ENCODE peak calls at places on chromosomes 11 and 22, in six cellular contexts. R, G, C, L, A and U are unnamed samples.

GRCh38 chr11:1889941-1890855 is 1.5 kb downstream of the PRR33 start:
- DNase-seq in R (no peak), G (no peak), C (no peak), L (no peak), A (no peak), U (no peak)

GRCh38 chr11:45092901-45093760 is 53.3 kb upstream of the PRDM11 start:
- DNase-seq in R (peak; percentile 18), G (no peak), C (peak; percentile 85), L (no peak), A (no peak), U (peak; percentile 94)

GRCh38 chr11:132909016-132909606 is 623.2 kb downstream of the OPCML start:
- DNase-seq in R (no peak), G (no peak), C (no peak), L (no peak), A (no peak), U (no peak)

GRCh38 chr11:35661539-35661938 is 1.0 kb upstream of the TRIM44 start:
- DNase-seq in R (no peak), G (no peak), C (no peak), L (no peak), A (no peak), U (no peak)

GRCh38 chr11:2175659-2176058 is 4.0 kb upstream of the TH start:
- DNase-seq in R (no peak), G (no peak), C (peak; percentile 52), L (no peak), A (no peak), U (no peak)

GRCh38 chr22:42326786-42327185 is 56.3 kb upstream of the TCF20 start:
- DNase-seq in R (no peak), G (no peak), C (peak; percentile 54), L (no peak), A (no peak), U (no peak)

GRCh38 chr11:2325719-2326118 is 23.9 kb downstream of the TSPAN32 start:
- DNase-seq in R (no peak), G (no peak), C (peak; percentile 35), L (no peak), A (peak; percentile 20), U (no peak)

GRCh38 chr22:17851754-17852153 is 77.5 kb upstream of the BID start:
- DNase-seq in R (no peak), G (no peak), C (no peak), L (no peak), A (no peak), U (no peak)

GRCh38 chr11:100235085-100235484 is 452.0 kb upstream of the ARHGAP42 start:
- DNase-seq in R (no peak), G (no peak), C (no peak), L (no peak), A (no peak), U (no peak)

GRCh38 chr11:44530413-44531115 is 34.9 kb upstream of the CD82 start:
- DNase-seq in R (no peak), G (no peak), C (peak; percentile 19), L (no peak), A (no peak), U (peak; percentile 29)

GRCh38 chr11:13970986-13971385 is 8.5 kb downstream of the SPON1 start:
- DNase-seq in R (peak; percentile 55), G (no peak), C (no peak), L (no peak), A (no peak), U (no peak)

GRCh38 chr11:121553806-121554205 is 101.0 kb upstream of the SORL1-AS1 start:
- DNase-seq in R (no peak), G (no peak), C (peak; percentile 44), L (no peak), A (peak; percentile 96), U (no peak)

GRCh38 chr11:130631119-130631518 is 182.7 kb downstream of the ADAMTS15 start:
- DNase-seq in R (no peak), G (no peak), C (peak; percentile 95), L (no peak), A (peak; percentile 29), U (peak; percentile 88)

GRCh38 chr11:64385953-64386704 is 27.2 kb downstream of the RPS6KA4 start:
- DNase-seq in R (no peak), G (no peak), C (peak; percentile 35), L (no peak), A (peak; percentile 95), U (peak; percentile 69)

GRCh38 chr22:28882545-28882877 is 861 bp upstream of the ZNRF3 start:
- DNase-seq in R (no peak), G (no peak), C (no peak), L (no peak), A (no peak), U (peak; percentile 44)

GRCh38 chr22:20205964-20206708 is 55.3 kb upstream of the CCDC188 start:
- DNase-seq in R (peak; percentile 69), G (no peak), C (peak; percentile 63), L (no peak), A (peak; percentile 9), U (peak; percentile 66)

GRCh38 chr11:131356201-131356600 is 14.2 kb upstream of the NTM start:
- DNase-seq in R (no peak), G (no peak), C (no peak), L (no peak), A (no peak), U (no peak)

GRCh38 chr22:46897246-46897623 is 134.8 kb downstream of the TBC1D22A start:
- DNase-seq in R (no peak), G (no peak), C (no peak), L (no peak), A (no peak), U (no peak)

GRCh38 chr11:128437137-128437536 is 150.2 kb downstream of the ETS1 start:
- DNase-seq in R (no peak), G (no peak), C (peak; percentile 79), L (no peak), A (no peak), U (no peak)

GRCh38 chr11:74138021-74138420 is 32.8 kb downstream of the C2CD3 start:
- DNase-seq in R (no peak), G (no peak), C (peak; percentile 78), L (no peak), A (no peak), U (no peak)

GRCh38 chr11:20477418-20478090 is 90.0 kb downstream of the PRMT3 start:
- DNase-seq in R (no peak), G (no peak), C (no peak), L (no peak), A (no peak), U (peak; percentile 38)

GRCh38 chr11:89176938-89177337 is 737 bp upstream of the TYR start:
- DNase-seq in R (no peak), G (no peak), C (no peak), L (no peak), A (no peak), U (no peak)

GRCh38 chr11:2574553-2575535 is 125.0 kb downstream of the KCNQ1OT1 start:
- DNase-seq in R (no peak), G (no peak), C (no peak), L (no peak), A (no peak), U (no peak)

GRCh38 chr11:125376117-125376516 is 119.9 kb downstream of the FEZ1 start:
- DNase-seq in R (peak; percentile 43), G (no peak), C (no peak), L (no peak), A (no peak), U (no peak)

GRCh38 chr11:50073113-50074105 is 40.7 kb downstream of the OR4C45 start:
- DNase-seq in R (no peak), G (no peak), C (no peak), L (no peak), A (no peak), U (no peak)

GRCh38 chr11:50074161-50074560 is 41.5 kb downstream of the OR4C45 start:
- DNase-seq in R (no peak), G (no peak), C (no peak), L (no peak), A (no peak), U (no peak)

GRCh38 chr11:50070389-50070788 is 37.7 kb downstream of the OR4C45 start:
- DNase-seq in R (no peak), G (no peak), C (no peak), L (no peak), A (no peak), U (no peak)

GRCh38 chr11:50071584-50072225 is 39.0 kb downstream of the OR4C45 start:
- DNase-seq in R (no peak), G (no peak), C (no peak), L (no peak), A (no peak), U (no peak)

DNA sequence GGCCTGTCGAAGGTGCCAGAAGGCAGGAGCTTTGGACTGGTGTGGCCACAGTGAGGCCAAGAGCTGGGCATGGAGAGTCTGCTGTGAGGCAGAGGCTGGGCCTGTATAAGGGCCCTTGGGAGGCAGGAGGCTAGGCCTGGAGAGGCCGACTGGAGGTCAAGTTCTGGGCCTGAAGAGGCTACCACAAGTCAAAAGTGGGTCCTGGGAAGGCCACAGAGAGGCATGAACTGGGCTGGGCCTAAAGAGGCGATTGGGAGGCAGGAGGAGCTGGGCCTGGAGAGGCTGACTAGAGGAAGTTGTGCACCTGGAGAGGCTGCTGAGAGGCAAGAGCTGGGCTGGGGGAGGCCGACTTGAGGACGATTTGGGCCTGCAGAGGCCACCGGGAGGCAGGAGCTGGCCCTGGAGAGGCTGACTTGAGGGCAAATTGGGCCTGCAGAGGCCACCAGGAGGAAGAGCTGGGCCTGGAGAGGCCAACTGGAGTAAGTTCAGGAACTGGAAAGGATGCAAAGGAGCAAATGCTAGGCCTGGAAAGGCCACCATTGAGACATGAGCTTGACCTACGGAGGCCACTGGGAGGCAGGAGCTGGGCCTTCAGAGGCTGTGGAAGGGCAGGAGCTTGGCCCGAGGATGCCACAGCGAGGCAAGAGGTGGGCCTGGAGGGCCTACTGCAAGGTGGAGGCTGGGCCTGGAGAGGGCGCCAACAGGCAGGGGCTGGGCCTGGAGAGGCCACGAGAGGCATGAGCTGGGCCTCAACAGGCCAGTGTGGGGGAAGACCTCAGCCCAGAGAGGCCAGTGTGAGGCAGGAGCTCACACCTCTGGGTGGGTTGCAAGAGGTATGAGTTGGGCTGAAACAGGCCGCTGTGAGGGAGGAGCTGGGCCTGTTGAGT is 39.8 kb downstream of the OR4C45 start:
- DNase-seq in R (no peak), G (no peak), C (no peak), L (no peak), A (no peak), U (no peak)
- H3K9me3 ChIP-seq in R (peaks cover 97% of the 10 kb centered on the region), G (no peaks in the 10 kb centered on the region), C (peaks cover 48% of the 10 kb centered on the region), L (peaks cover 94% of the 10 kb centered on the region), A (peaks cover 75% of the 10 kb centered on the region), U (no peaks in the 10 kb centered on the region)

GRCh38 chr22:25134028-25134427 is 65.6 kb upstream of the CRYBB3 start:
- DNase-seq in R (no peak), G (no peak), C (no peak), L (no peak), A (no peak), U (no peak)
- H3K9ac ChIP-seq in R (no peak overlapping the region), G (no peak overlapping the region), C (no peak overlapping the region), L (no peak overlapping the region), A (no peak overlapping the region), U (no peak overlapping the region)

GRCh38 chr22:39041908-39042307 is 1.2 kb downstream of the APOBEC3F start:
- DNase-seq in R (peak; percentile 26), G (no peak), C (no peak), L (no peak), A (no peak), U (no peak)
- H3K18ac ChIP-seq in R (no peak overlapping the region), G (peak overlapping the region; percentile 92), C (no peak overlapping the region), L (no peak overlapping the region), A (peak overlapping the region; percentile 21), U (no peak overlapping the region)

DNA sequence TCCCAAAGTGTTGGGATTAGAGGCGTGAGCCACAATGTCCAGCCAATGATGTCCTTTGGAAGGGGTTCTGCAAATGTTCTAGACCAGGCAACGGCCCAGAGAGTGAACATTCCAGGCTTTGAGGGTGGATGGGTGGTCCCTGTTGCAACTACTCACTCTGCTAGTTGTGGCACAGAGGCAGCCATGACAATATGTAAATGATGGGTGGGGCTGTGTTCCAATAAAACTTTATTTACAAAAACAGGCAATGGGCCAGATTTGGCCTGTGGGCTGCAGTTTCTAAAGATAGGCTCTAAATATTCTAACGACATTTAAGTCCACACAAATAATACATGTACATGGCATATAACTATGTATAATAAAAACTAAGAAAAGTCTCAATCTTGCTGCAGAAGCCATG is 276.3 kb downstream of the CTTN start:
- DNase-seq in R (no peak), G (no peak), C (no peak), L (no peak), A (no peak), U (no peak)
- H3K9me3 ChIP-seq in R (no peaks in the 10 kb centered on the region), G (no peaks in the 10 kb centered on the region), C (no peaks in the 10 kb centered on the region), L (no peaks in the 10 kb centered on the region), A (no peaks in the 10 kb centered on the region), U (no peaks in the 10 kb centered on the region)